ENCODE peak calls at places on chromosomes 13 and 19, in seven cellular contexts. One of them, this sample, is unnamed.

GRCh38 chr19:45477713-45478453 is 10.1 kb downstream of the FOSB start:
- DNase-seq in GM12892: no peak
- DNase-seq in SK-N-SH: no peak
- DNase-seq in GM12878: no peak
- DNase-seq in K562: peak; percentile 29
- DNase-seq in HepG2: no peak
- DNase-seq in H1: no peak
- DNase-seq in this sample: no peak

GRCh38 chr13:59326717-59327116 is 837.0 kb downstream of the DIAPH3 start:
- DNase-seq in GM12892: no peak
- DNase-seq in SK-N-SH: no peak
- DNase-seq in GM12878: no peak
- DNase-seq in K562: no peak
- DNase-seq in HepG2: no peak
- DNase-seq in H1: no peak
- DNase-seq in this sample: no peak

GRCh38 chr19:8567522-8568172 is 9.6 kb downstream of the MYO1F start:
- DNase-seq in GM12892: no peak
- DNase-seq in SK-N-SH: no peak
- DNase-seq in GM12878: no peak
- DNase-seq in K562: no peak
- DNase-seq in HepG2: no peak
- DNase-seq in H1: no peak
- DNase-seq in this sample: no peak

GRCh38 chr19:44069415-44069814 is 2.5 kb upstream of the ZNF284 start:
- DNase-seq in GM12892: no peak
- DNase-seq in SK-N-SH: no peak
- DNase-seq in GM12878: no peak
- DNase-seq in K562: no peak
- DNase-seq in HepG2: no peak
- DNase-seq in H1: no peak
- DNase-seq in this sample: no peak

GRCh38 chr13:46831588-46832194 is 34.7 kb upstream of the ESD start:
- DNase-seq in GM12892: no peak
- DNase-seq in SK-N-SH: peak; percentile 33
- DNase-seq in GM12878: no peak
- DNase-seq in K562: peak; percentile 57
- DNase-seq in HepG2: peak; percentile 22
- DNase-seq in H1: no peak
- DNase-seq in this sample: no peak

GRCh38 chr13:46893820-46894533 is 2.9 kb downstream of the HTR2A start:
- DNase-seq in GM12892: peak; percentile 66
- DNase-seq in SK-N-SH: peak; percentile 88
- DNase-seq in GM12878: peak; percentile 11
- DNase-seq in K562: peak; percentile 65
- DNase-seq in HepG2: no peak
- DNase-seq in H1: peak; percentile 10
- DNase-seq in this sample: peak; percentile 71

GRCh38 chr13:52765991-52766390 is 26.4 kb upstream of the CNMD start:
- DNase-seq in GM12892: no peak
- DNase-seq in SK-N-SH: no peak
- DNase-seq in GM12878: no peak
- DNase-seq in K562: no peak
- DNase-seq in HepG2: no peak
- DNase-seq in H1: no peak
- DNase-seq in this sample: no peak

GRCh38 chr13:20397896-20398295 is 127.8 kb downstream of the CRYL1 start:
- DNase-seq in GM12892: no peak
- DNase-seq in SK-N-SH: no peak
- DNase-seq in GM12878: no peak
- DNase-seq in K562: no peak
- DNase-seq in HepG2: no peak
- DNase-seq in H1: no peak
- DNase-seq in this sample: no peak

GRCh38 chr13:50543767-50544166 is 299.7 kb downstream of the DLEU7 start:
- DNase-seq in GM12892: no peak
- DNase-seq in SK-N-SH: no peak
- DNase-seq in GM12878: no peak
- DNase-seq in K562: no peak
- DNase-seq in HepG2: no peak
- DNase-seq in H1: no peak
- DNase-seq in this sample: no peak

GRCh38 chr19:24140099-24140498 is 53.1 kb downstream of the ZNF254 start:
- DNase-seq in GM12892: no peak
- DNase-seq in SK-N-SH: no peak
- DNase-seq in GM12878: no peak
- DNase-seq in K562: peak; percentile 9
- DNase-seq in HepG2: peak; percentile 92
- DNase-seq in H1: no peak
- DNase-seq in this sample: no peak

GRCh38 chr13:65638572-65639168 is 1591.5 kb downstream of the PCDH9 start:
- DNase-seq in GM12892: no peak
- DNase-seq in SK-N-SH: peak; percentile 0
- DNase-seq in GM12878: no peak
- DNase-seq in K562: peak; percentile 10
- DNase-seq in HepG2: peak; percentile 16
- DNase-seq in H1: no peak
- DNase-seq in this sample: no peak

GRCh38 chr13:30047154-30047874 is 196.9 kb upstream of the UBL3 start:
- DNase-seq in GM12892: no peak
- DNase-seq in SK-N-SH: no peak
- DNase-seq in GM12878: no peak
- DNase-seq in K562: no peak
- DNase-seq in HepG2: no peak
- DNase-seq in H1: no peak
- DNase-seq in this sample: no peak

GRCh38 chr19:5059191-5059579 is 90.3 kb downstream of the KDM4B start:
- DNase-seq in GM12892: no peak
- DNase-seq in SK-N-SH: no peak
- DNase-seq in GM12878: no peak
- DNase-seq in K562: no peak
- DNase-seq in HepG2: no peak
- DNase-seq in H1: no peak
- DNase-seq in this sample: no peak

GRCh38 chr19:994516-994915 is 5.7 kb upstream of the GRIN3B start:
- DNase-seq in GM12892: no peak
- DNase-seq in SK-N-SH: no peak
- DNase-seq in GM12878: no peak
- DNase-seq in K562: no peak
- DNase-seq in HepG2: no peak
- DNase-seq in H1: no peak
- DNase-seq in this sample: no peak

GRCh38 chr19:16459680-16460079 is 12.1 kb downstream of the EPS15L1 start:
- DNase-seq in GM12892: no peak
- DNase-seq in SK-N-SH: no peak
- DNase-seq in GM12878: no peak
- DNase-seq in K562: no peak
- DNase-seq in HepG2: no peak
- DNase-seq in H1: no peak
- DNase-seq in this sample: no peak

DNA sequence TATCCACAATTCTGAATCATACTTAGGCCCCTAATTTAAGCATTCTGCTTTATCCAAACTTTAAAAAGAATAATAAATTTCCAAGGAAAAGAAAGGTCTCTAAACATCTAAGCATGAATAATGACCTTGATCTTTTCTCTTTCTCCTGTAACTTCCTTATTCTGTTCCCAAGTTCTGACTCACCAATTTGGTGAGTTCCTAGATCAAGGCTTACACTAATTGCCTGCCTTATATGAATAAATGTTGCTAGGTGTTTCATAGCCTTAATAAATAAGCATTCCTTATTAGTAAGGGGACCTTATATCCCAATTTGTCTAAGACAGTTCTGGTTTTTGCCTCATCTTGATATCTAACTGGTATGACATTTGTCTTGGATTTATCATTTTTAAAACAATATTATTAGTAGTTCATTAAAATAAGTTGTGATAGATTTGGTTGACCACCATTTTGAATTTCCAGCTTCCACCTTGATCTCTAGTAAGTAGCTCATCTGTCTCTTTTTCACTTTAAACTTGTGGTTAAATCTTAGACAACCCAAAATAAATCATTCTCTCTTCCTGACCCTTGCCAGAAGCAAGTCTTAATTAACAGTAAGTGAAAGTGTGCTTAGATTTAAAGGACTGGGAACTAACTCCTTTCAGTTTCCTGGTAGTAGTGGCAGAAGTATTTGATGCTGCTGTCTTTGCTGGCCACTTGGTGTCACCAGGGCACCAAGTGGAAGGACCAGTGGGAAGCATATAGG is 121.2 kb upstream of the MLNR start:
- DNase-seq in GM12892: no peak
- DNase-seq in SK-N-SH: peak; percentile 9
- DNase-seq in GM12878: no peak
- DNase-seq in K562: peak; percentile 10
- DNase-seq in HepG2: no peak
- DNase-seq in H1: no peak
- DNase-seq in this sample: no peak
- TF ChIP-seq TAF1 in GM12892: no peak
- TF ChIP-seq TAF1 in SK-N-SH: no peak
- TF ChIP-seq TAF1 in GM12878: no peak
- TF ChIP-seq TAF1 in K562: no peak
- TF ChIP-seq TAF1 in HepG2: no peak
- TF ChIP-seq TAF1 in H1: no peak
- TF ChIP-seq TAF1 in this sample: no peak

DNA sequence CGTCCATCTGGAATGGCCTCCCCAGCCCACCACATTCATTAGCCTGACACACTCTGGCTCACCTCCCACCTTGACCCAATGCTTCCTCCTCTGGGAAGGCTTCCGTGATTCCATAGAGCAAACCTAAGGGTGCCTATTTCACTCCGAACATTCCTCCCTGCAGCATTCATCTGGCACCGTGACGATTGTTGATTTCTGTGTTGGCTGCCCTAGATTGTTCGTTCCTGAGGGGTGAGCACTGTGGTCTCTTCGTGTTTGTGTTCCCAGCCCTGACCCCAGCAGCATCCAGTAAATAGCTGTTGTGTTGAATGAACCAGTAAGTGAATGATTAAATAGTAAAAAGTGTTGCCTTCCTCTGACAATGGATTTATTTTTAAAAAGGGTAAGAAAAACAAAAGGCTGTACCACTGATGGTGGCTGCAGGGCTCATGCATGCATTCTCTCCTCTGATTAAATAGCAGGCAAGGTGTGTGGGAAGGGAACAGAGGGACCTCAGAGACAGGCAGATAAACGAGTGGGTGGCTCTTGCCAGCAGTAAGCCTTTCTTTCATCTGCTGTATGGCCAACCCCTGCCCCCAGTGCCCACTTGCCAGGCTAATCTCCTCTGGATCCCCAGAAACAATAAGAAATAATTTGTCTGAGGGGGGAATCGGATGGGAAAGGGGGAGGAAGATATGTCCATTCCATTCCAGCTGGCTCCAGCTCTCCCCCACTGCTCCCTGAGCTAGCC is 48.4 kb upstream of the CACNA1A start:
- DNase-seq in GM12892: no peak
- DNase-seq in SK-N-SH: no peak
- DNase-seq in GM12878: no peak
- DNase-seq in K562: no peak
- DNase-seq in HepG2: no peak
- DNase-seq in H1: no peak
- DNase-seq in this sample: no peak
- TF ChIP-seq TAF1 in GM12892: no peak
- TF ChIP-seq TAF1 in SK-N-SH: no peak
- TF ChIP-seq TAF1 in GM12878: no peak
- TF ChIP-seq TAF1 in K562: no peak
- TF ChIP-seq TAF1 in HepG2: no peak
- TF ChIP-seq TAF1 in H1: no peak
- TF ChIP-seq TAF1 in this sample: no peak

GRCh38 chr19:14435320-14436050 is 2.4 kb downstream of the PKN1 start:
- DNase-seq in GM12892: no peak
- DNase-seq in SK-N-SH: no peak
- DNase-seq in GM12878: no peak
- DNase-seq in K562: no peak
- DNase-seq in HepG2: no peak
- DNase-seq in H1: no peak
- DNase-seq in this sample: no peak
- TF ChIP-seq TAF1 in GM12892: no peak
- TF ChIP-seq TAF1 in SK-N-SH: no peak
- TF ChIP-seq TAF1 in GM12878: no peak
- TF ChIP-seq TAF1 in K562: no peak
- TF ChIP-seq TAF1 in HepG2: no peak
- TF ChIP-seq TAF1 in H1: no peak
- TF ChIP-seq TAF1 in this sample: no peak

GRCh38 chr13:113970810-113971470 is 2.9 kb downstream of the C13orf46 start:
- DNase-seq in GM12892: no peak
- DNase-seq in SK-N-SH: no peak
- DNase-seq in GM12878: no peak
- DNase-seq in K562: no peak
- DNase-seq in HepG2: no peak
- DNase-seq in H1: no peak
- DNase-seq in this sample: no peak
- TF ChIP-seq TAF1 in GM12892: no peak
- TF ChIP-seq TAF1 in SK-N-SH: no peak
- TF ChIP-seq TAF1 in GM12878: no peak
- TF ChIP-seq TAF1 in K562: no peak
- TF ChIP-seq TAF1 in HepG2: no peak
- TF ChIP-seq TAF1 in H1: no peak
- TF ChIP-seq TAF1 in this sample: no peak